ENCODE peak calls at places on chromosome 4, in five cellular contexts. R, C, S, Q and B are unnamed samples.

GRCh38 chr4:87025614-87026041 is 90.8 kb downstream of the AFF1 start:
- DNase-seq in S (peak), R (no peak), C (no peak), Q (no peak), B (no peak)

GRCh38 chr4:169148851-169149250 is 121.9 kb downstream of the SH3RF1 start:
- DNase-seq in Q (no peak), C (no peak), S (no peak), R (no peak), B (no peak)

GRCh38 chr4:151114986-151115385 is 15.6 kb downstream of the RPS3A start:
- DNase-seq in Q (no peak), R (no peak), S (no peak), C (no peak), B (no peak)

GRCh38 chr4:165872443-165873297 is at the start of gene TLL1:
- DNase-seq in C (no peak), R (peak), S (no peak), Q (peak), B (no peak)

GRCh38 chr4:24093446-24093845 is 203.6 kb upstream of the PPARGC1A start:
- DNase-seq in S (no peak), C (no peak), R (no peak), Q (no peak), B (no peak)

GRCh38 chr4:21888195-21888976 is 60.2 kb downstream of the KCNIP4 start:
- DNase-seq in S (no peak), R (no peak), Q (no peak), C (no peak), B (no peak)

GRCh38 chr4:108834787-108835384 is 72.0 kb upstream of the ETNPPL start:
- DNase-seq in Q (no peak), C (no peak), R (no peak), S (peak), B (no peak)

GRCh38 chr4:2363056-2363719 is 55.3 kb downstream of the ZFYVE28 start:
- DNase-seq in C (no peak), R (no peak), Q (no peak), S (peak), B (no peak)

GRCh38 chr4:184599492-184600135 is 49.6 kb downstream of the CASP3 start:
- DNase-seq in R (no peak), S (no peak), C (no peak), Q (no peak), B (no peak)

GRCh38 chr4:25927361-25928040 is 13.5 kb downstream of the SMIM20 start:
- DNase-seq in S (no peak), C (no peak), R (no peak), Q (no peak), B (no peak)

GRCh38 chr4:186192068-186192751 is 843 bp downstream of the CYP4V2 start:
- DNase-seq in Q (peak), C (peak), R (no peak), S (peak), B (no peak)

GRCh38 chr4:80140237-80140636 is 57.1 kb upstream of the PRDM8 start:
- DNase-seq in C (no peak), R (no peak), Q (no peak), S (no peak), B (no peak)

GRCh38 chr4:148118628-148119027 is 323.6 kb downstream of the NR3C2 start:
- DNase-seq in R (no peak), S (no peak), C (no peak), Q (no peak), B (no peak)

GRCh38 chr4:14234330-14234729 is 606.8 kb upstream of the BOD1L1 start:
- DNase-seq in S (no peak), Q (no peak), R (no peak), C (no peak), B (no peak)

GRCh38 chr4:175271010-175271630 is 353.0 kb downstream of the ADAM29 start:
- DNase-seq in C (no peak), R (no peak), Q (no peak), S (no peak), B (no peak)

GRCh38 chr4:17981063-17981462 is 40.5 kb downstream of the LCORL start:
- DNase-seq in R (no peak), C (no peak), S (no peak), Q (no peak), B (no peak)

GRCh38 chr4:48813984-48814383 is 16.9 kb upstream of the OCIAD1 start:
- DNase-seq in C (no peak), S (no peak), R (no peak), Q (no peak), B (no peak)

GRCh38 chr4:8015512-8015911 is 75.9 kb upstream of the AFAP1 start:
- DNase-seq in S (no peak), C (no peak), R (no peak), Q (peak), B (no peak)

GRCh38 chr4:42282081-42282901 is 115.0 kb upstream of the SHISA3 start:
- DNase-seq in C (no peak), R (no peak), Q (no peak), S (peak), B (no peak)
- H3K4me3 ChIP-seq in C (no peak), R (no peak), Q (no peak), S (no peak), B (no peak)

GRCh38 chr4:140296335-140296753 is 77.1 kb upstream of the SCOC start:
- DNase-seq in Q (no peak), C (peak), R (peak), S (peak), B (no peak)
- H3K27ac ChIP-seq in Q (no peak), C (peak), R (no peak), S (no peak), B (no peak)

DNA sequence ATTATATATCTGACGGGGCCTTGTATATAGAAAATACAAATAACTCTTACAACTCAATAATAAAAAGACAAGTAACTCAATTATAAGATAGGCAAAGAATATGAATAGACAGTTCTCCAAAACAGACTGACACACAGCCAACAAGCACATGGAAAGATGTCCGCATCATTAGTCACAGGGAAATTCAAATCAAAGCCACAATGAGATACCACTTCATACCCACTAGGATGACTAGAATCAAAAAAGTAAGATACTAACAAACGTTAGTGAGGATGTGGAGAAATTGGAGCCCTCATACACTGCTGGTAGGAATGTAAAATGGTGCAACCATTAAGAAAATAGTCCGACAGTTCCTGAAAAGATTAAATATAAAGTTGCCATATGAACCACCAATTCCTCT is 115.7 kb downstream of the RCHY1 start:
- DNase-seq in Q (no peak), C (no peak), R (no peak), S (no peak), B (no peak)
- H3K4me3 ChIP-seq in Q (no peak), C (no peak), R (no peak), S (no peak), B (no peak)

GRCh38 chr4:101282076-101282844 is 65.1 kb downstream of the PPP3CA start:
- DNase-seq in R (no peak), Q (no peak), S (no peak), C (no peak), B (peak)
- H3K27ac ChIP-seq in R (no peak), Q (no peak), S (no peak), C (no peak), B (no peak)